ENCODE peak calls at places on chromosomes 11 and 22, in seven cellular contexts. P is H9, N is mesenchymal stem cell, Q is trophoblast cell, G is neuronal stem cell, D is IMR-90, X is H1. T is an unnamed sample.
A peak's percentile ranks its signal among the peaks of the same experiment; 100 is the strongest.

GRCh38 chr11:117443269-117444186 is 115.9 kb downstream of the CEP164 start:
- DNase-seq in Q (peak; percentile 43), P (peak; percentile 86), G (peak; percentile 59), X (peak; percentile 77), N (peak; percentile 18), D (peak; percentile 30), T (peak; percentile 82)

GRCh38 chr11:107804219-107804618 is 54.4 kb downstream of the SLC35F2 start:
- DNase-seq in Q (no peak), X (no peak), D (no peak), G (no peak), N (no peak), P (no peak), T (no peak)

GRCh38 chr11:33417121-33417520 is 159.9 kb downstream of the HIPK3 start:
- DNase-seq in Q (no peak), G (no peak), X (no peak), N (no peak), P (no peak), D (no peak), T (no peak)

GRCh38 chr11:62133328-62134065 is 9.7 kb downstream of the INCENP start:
- DNase-seq in N (no peak), Q (no peak), D (no peak), P (no peak), G (no peak), X (no peak), T (no peak)

GRCh38 chr22:26673485-26673884 is 16.1 kb downstream of the MIAT start:
- DNase-seq in P (no peak), D (no peak), G (no peak), N (peak; percentile 23), X (no peak), Q (no peak), T (no peak)

GRCh38 chr11:67352546-67353316 is 615 bp downstream of the POLD4 start:
- DNase-seq in N (no peak), X (no peak), G (no peak), Q (peak; percentile 23), P (peak; percentile 51), D (no peak), T (no peak)

GRCh38 chr22:37127350-37127878 is 17.9 kb upstream of the TMPRSS6 start:
- DNase-seq in D (no peak), Q (no peak), P (no peak), G (no peak), N (no peak), X (no peak), T (no peak)

GRCh38 chr11:102763440-102763839 is 17.0 kb downstream of the MMP10 start:
- DNase-seq in D (peak; percentile 28), P (no peak), Q (no peak), X (no peak), N (no peak), G (no peak), T (no peak)

GRCh38 chr11:75277211-75277805 is 36.7 kb downstream of the TPBGL start:
- DNase-seq in P (no peak), D (no peak), G (no peak), X (no peak), Q (no peak), N (no peak), T (no peak)

GRCh38 chr11:64094463-64095223 is 58.9 kb downstream of the FLRT1 start:
- DNase-seq in X (no peak), G (peak; percentile 36), Q (peak; percentile 29), D (peak; percentile 81), N (peak; percentile 92), P (peak; percentile 69), T (peak; percentile 38)

GRCh38 chr11:78838417-78838816 is 263.8 kb upstream of the NARS2 start:
- DNase-seq in X (no peak), P (no peak), N (no peak), G (no peak), D (no peak), Q (no peak), T (peak; percentile 33)

GRCh38 chr11:74846770-74847169 is 98.1 kb downstream of the RNF169 start:
- DNase-seq in P (no peak), N (no peak), D (no peak), G (no peak), X (no peak), Q (no peak), T (no peak)

GRCh38 chr22:17303840-17304779 is 65.2 kb upstream of the CECR2 start:
- DNase-seq in X (no peak), Q (no peak), G (no peak), P (no peak), N (no peak), D (no peak), T (no peak)

GRCh38 chr11:19674420-19674819 is 38.2 kb upstream of the NAV2 start:
- DNase-seq in P (no peak), G (no peak), N (no peak), X (no peak), Q (no peak), D (no peak), T (peak; percentile 88)

DNA sequence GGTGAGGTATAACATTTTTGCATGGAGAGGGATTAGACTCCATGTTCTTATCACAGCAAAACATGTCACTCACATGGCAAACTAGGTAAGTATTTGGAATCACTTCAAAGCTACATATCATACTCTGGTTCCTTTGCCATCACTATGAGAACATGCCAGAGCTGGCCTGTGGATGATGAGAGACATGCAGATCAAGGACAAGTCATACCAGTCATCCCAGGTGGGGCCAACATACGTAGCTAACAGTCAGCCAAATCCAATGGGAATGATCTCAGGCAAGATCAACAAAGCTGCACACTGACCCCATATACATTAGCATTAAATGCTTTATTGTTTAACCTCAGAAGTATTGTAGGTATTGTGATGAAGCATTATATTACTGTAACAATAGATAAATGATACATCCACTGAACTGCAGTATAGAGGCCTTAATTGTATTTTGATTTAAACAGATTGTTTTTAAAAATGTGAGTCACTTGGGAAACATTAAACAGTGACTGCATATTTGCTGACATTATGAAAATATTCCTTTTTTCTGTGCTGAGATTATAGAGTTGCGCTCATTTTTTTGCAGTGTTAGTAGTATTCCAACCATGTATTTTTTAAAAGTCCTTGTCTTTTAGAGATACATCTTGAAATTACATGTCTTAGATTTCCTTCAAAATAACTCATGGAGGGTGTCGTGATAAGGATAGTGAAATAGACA is 37.3 kb upstream of the ARL14EP start:
- DNase-seq in G (no peak), Q (no peak), P (no peak), N (no peak), X (no peak), D (no peak), T (no peak)
- H4K8ac ChIP-seq in G (no peak overlapping the region), Q (no peak overlapping the region), P (no peak overlapping the region), N (no peak overlapping the region), X (no peak overlapping the region), D (no peak overlapping the region), T (no peak overlapping the region)

GRCh38 chr11:11316651-11317050 is 36.4 kb downstream of the CSNK2A3 start:
- DNase-seq in G (no peak), D (no peak), X (no peak), N (no peak), Q (no peak), P (no peak), T (no peak)
- H4K8ac ChIP-seq in G (no peak overlapping the region), D (no peak overlapping the region), X (no peak overlapping the region), N (no peak overlapping the region), Q (no peak overlapping the region), P (no peak overlapping the region), T (no peak overlapping the region)

DNA sequence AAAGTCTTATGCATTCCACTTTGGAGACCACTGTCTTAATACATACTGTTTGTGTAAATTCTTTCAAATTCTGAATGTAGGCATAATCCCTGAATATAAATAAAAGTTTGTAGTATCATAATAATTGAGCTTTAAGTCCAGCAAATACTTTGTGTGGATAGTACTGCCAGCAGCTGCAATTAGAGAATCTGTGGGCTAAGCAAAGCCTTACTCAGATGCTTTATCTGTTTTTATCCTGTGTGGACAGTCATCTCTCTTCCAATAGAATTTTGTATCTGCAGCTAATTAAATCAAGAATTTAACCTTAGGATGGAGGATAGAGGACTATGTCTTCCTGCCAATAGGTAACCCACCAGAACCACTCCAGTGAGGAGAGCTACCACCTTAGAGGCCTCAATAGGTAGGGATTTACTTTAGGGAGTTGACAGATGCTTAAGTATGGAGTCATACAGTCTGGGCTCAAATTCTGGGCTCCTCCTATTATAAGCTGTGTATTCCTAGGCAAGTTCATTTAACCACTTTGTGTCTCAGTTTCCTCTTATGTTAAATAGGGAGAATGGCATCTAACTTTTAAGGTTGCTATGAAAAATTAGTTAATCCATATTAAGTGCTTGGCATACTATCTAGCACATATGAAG is 71.1 kb downstream of the STIM1 start:
- DNase-seq in P (no peak), Q (no peak), D (peak; percentile 23), X (no peak), N (no peak), G (no peak), T (no peak)
- H4K8ac ChIP-seq in P (no peak overlapping the region), Q (no peak overlapping the region), D (no peak overlapping the region), X (no peak overlapping the region), N (no peak overlapping the region), G (no peak overlapping the region), T (no peak overlapping the region)

GRCh38 chr11:60798631-60799030 is 13.5 kb downstream of the MS4A10 start:
- DNase-seq in Q (no peak), G (no peak), N (no peak), D (no peak), P (no peak), X (no peak), T (no peak)
- H4K8ac ChIP-seq in Q (no peak overlapping the region), G (no peak overlapping the region), N (no peak overlapping the region), D (no peak overlapping the region), P (no peak overlapping the region), X (no peak overlapping the region), T (no peak overlapping the region)